ENCODE peak calls at places on chromosome 1, in four cellular contexts. One of them, this sample, is unnamed.
A peak's percentile ranks its signal among the peaks of the same experiment; 100 is the strongest.

GRCh38 chr1:186295980-186296379 is 79.1 kb downstream of the TPR start:
- DNase-seq in smooth muscle cell of the brain vasculature: no peak
- DNase-seq in dorsolateral prefrontal cortex: no peak
- DNase-seq in pulmonary artery endothelial cell: no peak
- DNase-seq in this sample: no peak

GRCh38 chr1:39076127-39076798 is 50.1 kb downstream of the NDUFS5 start:
- DNase-seq in smooth muscle cell of the brain vasculature: no peak
- DNase-seq in dorsolateral prefrontal cortex: no peak
- DNase-seq in pulmonary artery endothelial cell: no peak
- DNase-seq in this sample: no peak

GRCh38 chr1:178010674-178011073 is 40.8 kb upstream of the SEC16B start:
- DNase-seq in smooth muscle cell of the brain vasculature: no peak
- DNase-seq in dorsolateral prefrontal cortex: no peak
- DNase-seq in pulmonary artery endothelial cell: no peak
- DNase-seq in this sample: no peak

GRCh38 chr1:99496067-99496466 is 149.8 kb upstream of the PALMD start:
- DNase-seq in smooth muscle cell of the brain vasculature: no peak
- DNase-seq in dorsolateral prefrontal cortex: no peak
- DNase-seq in pulmonary artery endothelial cell: no peak
- DNase-seq in this sample: no peak

GRCh38 chr1:27360159-27361043 is 6.4 kb downstream of the MAP3K6 start:
- DNase-seq in smooth muscle cell of the brain vasculature: no peak
- DNase-seq in dorsolateral prefrontal cortex: no peak
- DNase-seq in pulmonary artery endothelial cell: no peak
- DNase-seq in this sample: no peak

GRCh38 chr1:212450331-212450881 is 17.7 kb downstream of the NENF start:
- DNase-seq in smooth muscle cell of the brain vasculature: no peak
- DNase-seq in dorsolateral prefrontal cortex: peak; percentile 38
- DNase-seq in pulmonary artery endothelial cell: no peak
- DNase-seq in this sample: no peak

GRCh38 chr1:177270863-177271262 is 100.1 kb downstream of the BRINP2 start:
- DNase-seq in smooth muscle cell of the brain vasculature: no peak
- DNase-seq in dorsolateral prefrontal cortex: no peak
- DNase-seq in pulmonary artery endothelial cell: no peak
- DNase-seq in this sample: no peak

GRCh38 chr1:60571811-60572210 is 498.2 kb upstream of the C1orf87 start:
- DNase-seq in smooth muscle cell of the brain vasculature: no peak
- DNase-seq in dorsolateral prefrontal cortex: no peak
- DNase-seq in pulmonary artery endothelial cell: no peak
- DNase-seq in this sample: no peak

GRCh38 chr1:46558141-46558963 is 6.9 kb upstream of the KNCN start:
- DNase-seq in smooth muscle cell of the brain vasculature: no peak
- DNase-seq in dorsolateral prefrontal cortex: peak; percentile 51
- DNase-seq in pulmonary artery endothelial cell: no peak
- DNase-seq in this sample: no peak

GRCh38 chr1:116218922-116219321 is 107.7 kb downstream of the MAB21L3 start:
- DNase-seq in smooth muscle cell of the brain vasculature: no peak
- DNase-seq in dorsolateral prefrontal cortex: no peak
- DNase-seq in pulmonary artery endothelial cell: no peak
- DNase-seq in this sample: no peak

GRCh38 chr1:42682739-42683529 is 716 bp downstream of the YBX1 start:
- DNase-seq in smooth muscle cell of the brain vasculature: no peak
- DNase-seq in dorsolateral prefrontal cortex: peak; percentile 17
- DNase-seq in pulmonary artery endothelial cell: no peak
- DNase-seq in this sample: no peak

GRCh38 chr1:171642197-171642596 is 10.3 kb downstream of the MYOC start:
- DNase-seq in smooth muscle cell of the brain vasculature: no peak
- DNase-seq in dorsolateral prefrontal cortex: no peak
- DNase-seq in pulmonary artery endothelial cell: no peak
- DNase-seq in this sample: no peak

GRCh38 chr1:177547200-177547599 is 376.4 kb downstream of the BRINP2 start:
- DNase-seq in smooth muscle cell of the brain vasculature: no peak
- DNase-seq in dorsolateral prefrontal cortex: no peak
- DNase-seq in pulmonary artery endothelial cell: no peak
- DNase-seq in this sample: no peak

GRCh38 chr1:22778842-22779520 is 68.3 kb downstream of the EPHB2 start:
- DNase-seq in smooth muscle cell of the brain vasculature: no peak
- DNase-seq in dorsolateral prefrontal cortex: peak; percentile 64
- DNase-seq in pulmonary artery endothelial cell: no peak
- DNase-seq in this sample: no peak

GRCh38 chr1:18309552-18310155 is 171.1 kb upstream of the KLHDC7A start:
- DNase-seq in smooth muscle cell of the brain vasculature: no peak
- DNase-seq in dorsolateral prefrontal cortex: no peak
- DNase-seq in pulmonary artery endothelial cell: no peak
- DNase-seq in this sample: no peak

GRCh38 chr1:26158271-26159112 is at the start of gene FAM110D:
- DNase-seq in smooth muscle cell of the brain vasculature: no peak
- DNase-seq in dorsolateral prefrontal cortex: no peak
- DNase-seq in pulmonary artery endothelial cell: no peak
- DNase-seq in this sample: no peak

GRCh38 chr1:22702671-22703070 is 8.0 kb upstream of the EPHB2 start:
- DNase-seq in smooth muscle cell of the brain vasculature: no peak
- DNase-seq in dorsolateral prefrontal cortex: no peak
- DNase-seq in pulmonary artery endothelial cell: peak; percentile 69
- DNase-seq in this sample: no peak

GRCh38 chr1:8858888-8859706 is 19.4 kb downstream of the ENO1 start:
- DNase-seq in smooth muscle cell of the brain vasculature: no peak
- DNase-seq in dorsolateral prefrontal cortex: peak; percentile 68
- DNase-seq in pulmonary artery endothelial cell: no peak
- DNase-seq in this sample: no peak

GRCh38 chr1:118785246-118785645 is 202.9 kb downstream of the TBX15 start:
- DNase-seq in smooth muscle cell of the brain vasculature: no peak
- DNase-seq in dorsolateral prefrontal cortex: no peak
- DNase-seq in pulmonary artery endothelial cell: no peak
- DNase-seq in this sample: no peak

GRCh38 chr1:147110872-147111271 is 61.4 kb downstream of the PRKAB2 start:
- DNase-seq in smooth muscle cell of the brain vasculature: no peak
- DNase-seq in dorsolateral prefrontal cortex: no peak
- DNase-seq in pulmonary artery endothelial cell: no peak
- DNase-seq in this sample: no peak

GRCh38 chr1:206723500-206724472 is 39.1 kb downstream of the MAPKAPK2 start:
- DNase-seq in smooth muscle cell of the brain vasculature: no peak
- DNase-seq in dorsolateral prefrontal cortex: no peak
- DNase-seq in pulmonary artery endothelial cell: no peak
- DNase-seq in this sample: no peak

GRCh38 chr1:4684142-4684541 is 29.7 kb downstream of the AJAP1 start:
- DNase-seq in smooth muscle cell of the brain vasculature: no peak
- DNase-seq in dorsolateral prefrontal cortex: no peak
- DNase-seq in pulmonary artery endothelial cell: no peak
- DNase-seq in this sample: no peak

GRCh38 chr1:201192478-201192804 is 1.8 kb downstream of the IGFN1 start:
- DNase-seq in smooth muscle cell of the brain vasculature: no peak
- DNase-seq in dorsolateral prefrontal cortex: no peak
- DNase-seq in pulmonary artery endothelial cell: no peak
- DNase-seq in this sample: no peak

GRCh38 chr1:35539073-35539823 is 18.0 kb downstream of the KIAA0319L start:
- DNase-seq in smooth muscle cell of the brain vasculature: no peak
- DNase-seq in dorsolateral prefrontal cortex: no peak
- DNase-seq in pulmonary artery endothelial cell: no peak
- DNase-seq in this sample: no peak

GRCh38 chr1:24963099-24963872 is 33.2 kb upstream of the RUNX3 start:
- DNase-seq in smooth muscle cell of the brain vasculature: no peak
- DNase-seq in dorsolateral prefrontal cortex: no peak
- DNase-seq in pulmonary artery endothelial cell: no peak
- DNase-seq in this sample: no peak